ENCODE peak calls at places on chromosomes 6 and 20, in nine cellular contexts. One of them, this sample, is unnamed.

GRCh38 chr20:3727333-3728035 is 5.0 kb upstream of the HSPA12B start:
- DNase-seq in pancreas: peak
- DNase-seq in neural progenitor cell: no peak
- DNase-seq in OCI-LY7: no peak
- DNase-seq in ovary: peak
- DNase-seq in tibial artery: peak
- DNase-seq in CD4-positive, alpha-beta T cell: no peak
- DNase-seq in mesenchymal stem cell: no peak
- DNase-seq in GM23248: peak
- DNase-seq in this sample: no peak

GRCh38 chr6:136037246-136037884 is 185.9 kb downstream of the PDE7B start:
- DNase-seq in pancreas: no peak
- DNase-seq in neural progenitor cell: no peak
- DNase-seq in OCI-LY7: no peak
- DNase-seq in ovary: no peak
- DNase-seq in tibial artery: no peak
- DNase-seq in CD4-positive, alpha-beta T cell: no peak
- DNase-seq in mesenchymal stem cell: no peak
- DNase-seq in GM23248: no peak
- DNase-seq in this sample: no peak

GRCh38 chr6:10441004-10441654 is 26.3 kb upstream of the TFAP2A start:
- DNase-seq in pancreas: no peak
- DNase-seq in neural progenitor cell: no peak
- DNase-seq in OCI-LY7: no peak
- DNase-seq in ovary: no peak
- DNase-seq in tibial artery: no peak
- DNase-seq in CD4-positive, alpha-beta T cell: no peak
- DNase-seq in mesenchymal stem cell: peak
- DNase-seq in GM23248: peak
- DNase-seq in this sample: no peak

GRCh38 chr6:67914419-67914818 is 720.7 kb upstream of the ADGRB3 start:
- DNase-seq in pancreas: no peak
- DNase-seq in neural progenitor cell: no peak
- DNase-seq in OCI-LY7: no peak
- DNase-seq in ovary: no peak
- DNase-seq in tibial artery: no peak
- DNase-seq in CD4-positive, alpha-beta T cell: no peak
- DNase-seq in mesenchymal stem cell: no peak
- DNase-seq in GM23248: no peak
- DNase-seq in this sample: no peak

GRCh38 chr6:153162172-153162571 is 31.1 kb upstream of the RGS17 start:
- DNase-seq in pancreas: no peak
- DNase-seq in neural progenitor cell: no peak
- DNase-seq in OCI-LY7: no peak
- DNase-seq in ovary: no peak
- DNase-seq in tibial artery: no peak
- DNase-seq in CD4-positive, alpha-beta T cell: no peak
- DNase-seq in mesenchymal stem cell: peak
- DNase-seq in GM23248: no peak
- DNase-seq in this sample: no peak

GRCh38 chr6:52416629-52417151 is 3.5 kb upstream of the EFHC1 start:
- DNase-seq in pancreas: no peak
- DNase-seq in neural progenitor cell: peak
- DNase-seq in OCI-LY7: peak
- DNase-seq in ovary: no peak
- DNase-seq in tibial artery: no peak
- DNase-seq in CD4-positive, alpha-beta T cell: peak
- DNase-seq in mesenchymal stem cell: peak
- DNase-seq in GM23248: peak
- DNase-seq in this sample: no peak

GRCh38 chr6:5302995-5303622 is 41.8 kb downstream of the FARS2 start:
- DNase-seq in pancreas: peak
- DNase-seq in neural progenitor cell: peak
- DNase-seq in OCI-LY7: peak
- DNase-seq in ovary: peak
- DNase-seq in tibial artery: no peak
- DNase-seq in CD4-positive, alpha-beta T cell: peak
- DNase-seq in mesenchymal stem cell: peak
- DNase-seq in GM23248: peak
- DNase-seq in this sample: no peak

GRCh38 chr20:7195704-7196103 is 428.2 kb downstream of the BMP2 start:
- DNase-seq in pancreas: no peak
- DNase-seq in neural progenitor cell: no peak
- DNase-seq in OCI-LY7: no peak
- DNase-seq in ovary: no peak
- DNase-seq in tibial artery: no peak
- DNase-seq in CD4-positive, alpha-beta T cell: no peak
- DNase-seq in mesenchymal stem cell: peak
- DNase-seq in GM23248: peak
- DNase-seq in this sample: no peak

GRCh38 chr6:129340983-129341382 is 369.0 kb downstream of the ARHGAP18 start:
- DNase-seq in pancreas: no peak
- DNase-seq in neural progenitor cell: no peak
- DNase-seq in OCI-LY7: no peak
- DNase-seq in ovary: no peak
- DNase-seq in tibial artery: peak
- DNase-seq in CD4-positive, alpha-beta T cell: no peak
- DNase-seq in mesenchymal stem cell: peak
- DNase-seq in GM23248: peak
- DNase-seq in this sample: no peak

GRCh38 chr6:149834513-149835481 is 29.4 kb downstream of the LRP11 start:
- DNase-seq in pancreas: no peak
- DNase-seq in neural progenitor cell: peak
- DNase-seq in OCI-LY7: peak
- DNase-seq in ovary: peak
- DNase-seq in tibial artery: peak
- DNase-seq in CD4-positive, alpha-beta T cell: peak
- DNase-seq in mesenchymal stem cell: peak
- DNase-seq in GM23248: peak
- DNase-seq in this sample: no peak

GRCh38 chr6:44001318-44001868 is 125.9 kb downstream of the MRPL14 start:
- DNase-seq in pancreas: no peak
- DNase-seq in neural progenitor cell: peak
- DNase-seq in OCI-LY7: peak
- DNase-seq in ovary: no peak
- DNase-seq in tibial artery: no peak
- DNase-seq in CD4-positive, alpha-beta T cell: no peak
- DNase-seq in mesenchymal stem cell: peak
- DNase-seq in GM23248: peak
- DNase-seq in this sample: no peak
- H3K27ac ChIP-seq in pancreas: peak
- H3K27ac ChIP-seq in neural progenitor cell: peak
- H3K27ac ChIP-seq in OCI-LY7: no peak
- H3K27ac ChIP-seq in ovary: no peak
- H3K27ac ChIP-seq in tibial artery: no peak
- H3K27ac ChIP-seq in CD4-positive, alpha-beta T cell: no peak
- H3K27ac ChIP-seq in mesenchymal stem cell: no peak
- H3K27ac ChIP-seq in GM23248: no peak
- H3K27ac ChIP-seq in this sample: no peak

GRCh38 chr6:22363966-22364296 is 67.1 kb upstream of the PRL start:
- DNase-seq in pancreas: no peak
- DNase-seq in neural progenitor cell: no peak
- DNase-seq in OCI-LY7: no peak
- DNase-seq in ovary: no peak
- DNase-seq in tibial artery: no peak
- DNase-seq in CD4-positive, alpha-beta T cell: no peak
- DNase-seq in mesenchymal stem cell: no peak
- DNase-seq in GM23248: no peak
- DNase-seq in this sample: no peak
- H3K27ac ChIP-seq in pancreas: no peak
- H3K27ac ChIP-seq in neural progenitor cell: no peak
- H3K27ac ChIP-seq in OCI-LY7: no peak
- H3K27ac ChIP-seq in ovary: no peak
- H3K27ac ChIP-seq in tibial artery: peak
- H3K27ac ChIP-seq in CD4-positive, alpha-beta T cell: no peak
- H3K27ac ChIP-seq in mesenchymal stem cell: no peak
- H3K27ac ChIP-seq in GM23248: no peak
- H3K27ac ChIP-seq in this sample: no peak

DNA sequence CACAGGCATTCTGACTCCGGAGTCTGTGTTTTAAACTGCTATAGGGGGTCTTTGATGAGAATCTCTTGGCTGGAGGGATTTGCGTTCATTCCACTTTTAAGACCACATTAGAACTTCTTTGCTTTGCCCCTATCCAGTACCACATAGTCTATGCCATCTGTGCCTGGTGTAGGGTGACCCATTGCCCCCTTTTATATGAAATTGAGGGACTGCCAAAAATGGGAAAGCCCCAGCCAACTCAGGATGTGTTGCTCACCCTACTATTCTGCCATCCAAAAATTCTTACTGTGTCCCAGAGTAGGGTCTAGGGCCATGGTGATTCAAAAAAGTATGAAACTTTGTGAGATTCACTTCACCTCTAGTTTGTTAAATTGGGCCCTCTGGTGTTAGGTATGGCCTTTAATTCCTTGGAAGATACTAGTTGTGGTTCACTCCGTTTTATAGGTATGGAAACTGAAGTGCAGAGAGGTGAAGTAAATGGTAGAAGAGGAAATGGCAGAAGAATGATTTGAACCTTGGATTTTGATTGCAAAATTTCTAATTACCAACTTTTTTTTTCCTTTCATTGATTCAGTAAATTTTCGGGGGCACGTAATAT is 1.4 kb downstream of the PFDN4 start:
- DNase-seq in pancreas: no peak
- DNase-seq in neural progenitor cell: no peak
- DNase-seq in OCI-LY7: no peak
- DNase-seq in ovary: no peak
- DNase-seq in tibial artery: no peak
- DNase-seq in CD4-positive, alpha-beta T cell: no peak
- DNase-seq in mesenchymal stem cell: no peak
- DNase-seq in GM23248: peak
- DNase-seq in this sample: no peak
- H3K27ac ChIP-seq in pancreas: no peak
- H3K27ac ChIP-seq in neural progenitor cell: no peak
- H3K27ac ChIP-seq in OCI-LY7: no peak
- H3K27ac ChIP-seq in ovary: no peak
- H3K27ac ChIP-seq in tibial artery: peak
- H3K27ac ChIP-seq in CD4-positive, alpha-beta T cell: no peak
- H3K27ac ChIP-seq in mesenchymal stem cell: no peak
- H3K27ac ChIP-seq in GM23248: peak
- H3K27ac ChIP-seq in this sample: peak

GRCh38 chr6:44202972-44203750 is 13.6 kb upstream of the MYMX start:
- DNase-seq in pancreas: no peak
- DNase-seq in neural progenitor cell: no peak
- DNase-seq in OCI-LY7: no peak
- DNase-seq in ovary: no peak
- DNase-seq in tibial artery: no peak
- DNase-seq in CD4-positive, alpha-beta T cell: no peak
- DNase-seq in mesenchymal stem cell: no peak
- DNase-seq in GM23248: no peak
- DNase-seq in this sample: no peak
- H3K27ac ChIP-seq in pancreas: peak
- H3K27ac ChIP-seq in neural progenitor cell: peak
- H3K27ac ChIP-seq in OCI-LY7: no peak
- H3K27ac ChIP-seq in ovary: no peak
- H3K27ac ChIP-seq in tibial artery: no peak
- H3K27ac ChIP-seq in CD4-positive, alpha-beta T cell: no peak
- H3K27ac ChIP-seq in mesenchymal stem cell: no peak
- H3K27ac ChIP-seq in GM23248: no peak
- H3K27ac ChIP-seq in this sample: no peak